ENCODE peak calls at places on chromosomes 3 and 15, in nine cellular contexts. V, P, O, G, B, Y, Q, S and N are unnamed samples.

GRCh38 chr15:82624438-82624837 is 22.7 kb downstream of the CPEB1 start:
- DNase-seq in S (no peak), O (no peak), B (no peak), Q (no peak), V (no peak), G (no peak), P (no peak), Y (no peak), N (no peak)

GRCh38 chr3:85801955-85802354 is 843.2 kb downstream of the CADM2 start:
- DNase-seq in Y (no peak), B (peak), O (peak), P (no peak), V (peak), G (no peak), Q (peak), S (peak), N (peak)

GRCh38 chr3:157335677-157336076 is 101.0 kb upstream of the PTX3 start:
- DNase-seq in S (no peak), O (peak), V (peak), Q (peak), B (peak), P (no peak), G (no peak), Y (peak), N (no peak)

GRCh38 chr3:117219296-117219695 is 509.7 kb downstream of the TUSC7 start:
- DNase-seq in S (no peak), Q (no peak), O (no peak), Y (peak), B (no peak), V (no peak), G (no peak), P (no peak), N (no peak)

GRCh38 chr15:86915811-86916331 is 836.2 kb downstream of the AGBL1 start:
- DNase-seq in S (peak), P (no peak), Y (peak), Q (peak), O (peak), V (peak), G (peak), B (peak), N (peak)

GRCh38 chr3:14548321-14548729 is 8.2 kb upstream of the GRIP2 start:
- DNase-seq in B (peak), Y (peak), V (peak), S (peak), P (peak), O (peak), G (peak), Q (peak), N (peak)

GRCh38 chr3:158731938-158732855 is at the start of gene RARRES1:
- DNase-seq in B (peak), P (no peak), Y (peak), S (no peak), G (no peak), Q (peak), O (peak), V (no peak), N (peak)

GRCh38 chr15:25408929-25409328 is 29.9 kb downstream of the UBE3A start:
- DNase-seq in B (no peak), G (no peak), Y (peak), S (no peak), Q (no peak), V (no peak), P (no peak), O (no peak), N (no peak)

GRCh38 chr15:95799286-95800187 is 531.0 kb upstream of the NR2F2 start:
- DNase-seq in G (no peak), P (no peak), S (no peak), O (no peak), V (peak), Q (no peak), Y (peak), B (peak), N (no peak)

GRCh38 chr15:70508561-70509281 is 254.6 kb downstream of the UACA start:
- DNase-seq in O (peak), Q (peak), V (peak), B (peak), P (no peak), S (no peak), Y (peak), G (no peak), N (no peak)

GRCh38 chr15:45670511-45670910 is 35.7 kb downstream of the SQOR start:
- DNase-seq in S (no peak), P (no peak), V (no peak), G (no peak), Y (peak), O (no peak), Q (no peak), B (no peak), N (no peak)

GRCh38 chr3:129429080-129429451 is 630 bp upstream of the EFCAB12 start:
- DNase-seq in Y (peak), B (no peak), Q (no peak), G (no peak), V (no peak), P (no peak), O (no peak), S (no peak), N (no peak)

GRCh38 chr15:56675930-56676329 is 57.4 kb downstream of the ZNF280D start:
- DNase-seq in V (no peak), S (no peak), O (no peak), P (no peak), Y (no peak), G (no peak), B (no peak), Q (no peak), N (no peak)

GRCh38 chr15:56677271-56677670 is 56.0 kb downstream of the ZNF280D start:
- DNase-seq in Q (no peak), S (no peak), O (no peak), Y (no peak), V (no peak), G (no peak), P (no peak), B (no peak), N (no peak)

GRCh38 chr15:56667517-56667916 is 65.8 kb downstream of the ZNF280D start:
- DNase-seq in V (no peak), Q (no peak), S (no peak), G (no peak), O (no peak), B (no peak), P (no peak), Y (no peak), N (no peak)

GRCh38 chr15:56678562-56678961 is 54.7 kb downstream of the ZNF280D start:
- DNase-seq in S (no peak), G (peak), Q (no peak), V (no peak), P (no peak), O (no peak), B (no peak), Y (no peak), N (no peak)

GRCh38 chr15:56672721-56673120 is 60.6 kb downstream of the ZNF280D start:
- DNase-seq in G (no peak), V (no peak), Y (peak), O (no peak), Q (no peak), S (no peak), B (no peak), P (no peak), N (no peak)
- TF ChIP-seq EZH2phosphoT487 in G (no peak), V (no peak), Y (no peak), O (no peak), Q (no peak), S (no peak), B (no peak), P (no peak), N (no peak)

DNA sequence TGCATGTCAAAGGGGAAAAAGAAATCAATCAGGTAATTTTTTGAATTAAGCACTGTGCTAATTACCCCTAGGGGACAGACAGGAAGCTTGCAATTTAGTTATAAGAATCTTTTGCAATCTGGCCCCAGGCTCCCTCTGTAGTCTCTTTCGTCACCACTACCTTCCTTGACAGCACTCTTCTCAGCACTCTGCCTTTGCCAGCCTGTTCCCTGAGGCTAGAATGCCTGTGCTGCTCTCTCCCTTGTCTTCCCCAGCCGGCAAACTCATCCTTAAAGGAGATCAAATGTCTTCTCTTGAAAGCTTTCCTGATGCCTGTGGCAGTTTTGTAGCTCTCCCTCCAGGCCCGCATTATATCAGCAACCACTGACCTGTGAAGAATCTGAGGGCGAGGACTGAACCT is 32.4 kb upstream of the PRTG start:
- DNase-seq in Q (peak), G (no peak), S (no peak), P (no peak), Y (peak), V (peak), O (peak), B (peak), N (peak)
- TF ChIP-seq EZH2phosphoT487 in Q (no peak), G (no peak), S (no peak), P (no peak), Y (no peak), V (no peak), O (no peak), B (no peak), N (no peak)

GRCh38 chr15:33729648-33730047 is 238.6 kb upstream of the CHRM5 start:
- DNase-seq in S (peak), Q (peak), G (no peak), Y (peak), B (peak), O (peak), P (peak), V (peak), N (peak)
- TF ChIP-seq EZH2phosphoT487 in S (no peak), Q (no peak), G (no peak), Y (no peak), B (no peak), O (no peak), P (no peak), V (no peak), N (no peak)

GRCh38 chr3:39021029-39021428 is 30.7 kb downstream of the SCN11A start:
- DNase-seq in V (no peak), O (no peak), B (no peak), P (no peak), S (no peak), G (no peak), Y (no peak), Q (no peak), N (no peak)
- TF ChIP-seq EZH2phosphoT487 in V (no peak), O (no peak), B (no peak), P (no peak), S (no peak), G (no peak), Y (no peak), Q (no peak), N (no peak)

GRCh38 chr15:35507932-35508638 is 37.9 kb downstream of the DPH6 start:
- DNase-seq in Q (no peak), Y (no peak), P (no peak), G (no peak), V (no peak), S (no peak), B (no peak), O (peak), N (peak)
- TF ChIP-seq EZH2phosphoT487 in Q (no peak), Y (no peak), P (no peak), G (no peak), V (no peak), S (no peak), B (no peak), O (no peak), N (no peak)

GRCh38 chr3:156218353-156218744 is 98.0 kb downstream of the KCNAB1 start:
- DNase-seq in P (no peak), S (no peak), B (no peak), G (no peak), Y (no peak), O (no peak), V (peak), Q (no peak), N (no peak)
- TF ChIP-seq EZH2phosphoT487 in P (no peak), S (no peak), B (no peak), G (no peak), Y (no peak), O (no peak), V (no peak), Q (no peak), N (no peak)

DNA sequence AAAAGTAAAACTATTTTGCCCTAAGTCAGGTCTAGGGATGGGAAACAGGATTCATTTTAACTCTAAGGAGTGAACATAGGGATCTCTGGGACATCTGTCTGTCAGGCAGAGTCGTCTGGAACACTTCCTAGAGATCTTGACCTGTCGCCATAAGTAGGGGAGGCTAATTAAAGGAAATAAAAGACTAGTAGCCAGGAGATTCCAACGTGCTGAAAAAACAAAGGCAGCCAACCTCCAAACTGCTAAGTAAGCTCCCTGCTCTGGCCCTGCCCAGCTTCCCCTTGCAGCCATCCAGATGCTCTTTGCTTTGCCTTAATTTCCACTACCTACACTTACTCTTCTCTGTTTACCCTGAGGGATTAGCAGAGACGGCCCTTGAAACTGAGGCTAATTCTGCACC is 18.5 kb upstream of the TSEN2 start:
- DNase-seq in B (no peak), S (no peak), Y (no peak), O (peak), Q (no peak), G (no peak), P (no peak), V (no peak), N (no peak)
- TF ChIP-seq EZH2phosphoT487 in B (no peak), S (no peak), Y (no peak), O (no peak), Q (no peak), G (no peak), P (no peak), V (no peak), N (no peak)

DNA sequence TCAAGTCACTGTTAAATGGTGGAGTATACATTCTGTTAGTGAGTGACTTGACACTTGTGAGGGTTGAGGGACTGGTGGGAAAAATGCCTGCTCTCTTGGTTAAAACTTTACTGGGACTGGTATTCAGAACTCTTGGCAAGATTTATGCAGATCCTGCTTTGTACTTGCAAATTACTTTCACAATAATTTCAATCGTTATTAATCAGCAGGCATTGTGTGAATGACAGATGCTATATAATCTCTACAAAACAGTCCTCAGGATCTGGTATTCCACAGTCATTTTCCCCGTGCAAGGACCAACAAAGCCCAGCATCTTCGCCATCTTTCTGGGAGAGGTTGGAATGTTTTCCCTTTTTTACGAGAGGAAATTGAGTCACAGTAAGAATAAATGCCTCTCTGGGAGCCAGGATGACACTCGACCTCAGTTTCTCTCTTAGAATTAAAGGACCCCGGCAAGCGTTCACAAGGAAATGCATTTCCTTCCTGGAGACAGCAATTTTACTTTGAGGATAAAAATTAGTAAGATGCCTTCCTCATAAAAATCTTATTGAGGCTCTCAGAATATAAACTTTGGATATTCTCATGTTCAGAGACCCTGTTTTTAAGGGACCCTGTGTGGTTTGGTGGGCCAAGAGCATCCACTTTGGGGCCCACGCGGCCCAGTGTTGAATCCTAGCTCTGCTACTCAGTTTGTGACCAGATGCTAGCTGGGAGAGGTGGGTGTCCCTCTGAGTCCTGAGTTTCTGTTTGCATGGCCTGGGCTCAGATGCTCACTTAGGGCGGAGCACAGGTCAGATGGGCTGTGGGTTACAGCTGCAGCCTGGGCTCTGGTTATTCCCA is 45.3 kb upstream of the PLCL2 start:
- DNase-seq in O (peak), G (no peak), Q (no peak), B (no peak), V (no peak), Y (no peak), S (no peak), P (no peak), N (peak)
- TF ChIP-seq EZH2phosphoT487 in O (no peak), G (no peak), Q (no peak), B (no peak), V (no peak), Y (no peak), S (no peak), P (no peak), N (no peak)

DNA sequence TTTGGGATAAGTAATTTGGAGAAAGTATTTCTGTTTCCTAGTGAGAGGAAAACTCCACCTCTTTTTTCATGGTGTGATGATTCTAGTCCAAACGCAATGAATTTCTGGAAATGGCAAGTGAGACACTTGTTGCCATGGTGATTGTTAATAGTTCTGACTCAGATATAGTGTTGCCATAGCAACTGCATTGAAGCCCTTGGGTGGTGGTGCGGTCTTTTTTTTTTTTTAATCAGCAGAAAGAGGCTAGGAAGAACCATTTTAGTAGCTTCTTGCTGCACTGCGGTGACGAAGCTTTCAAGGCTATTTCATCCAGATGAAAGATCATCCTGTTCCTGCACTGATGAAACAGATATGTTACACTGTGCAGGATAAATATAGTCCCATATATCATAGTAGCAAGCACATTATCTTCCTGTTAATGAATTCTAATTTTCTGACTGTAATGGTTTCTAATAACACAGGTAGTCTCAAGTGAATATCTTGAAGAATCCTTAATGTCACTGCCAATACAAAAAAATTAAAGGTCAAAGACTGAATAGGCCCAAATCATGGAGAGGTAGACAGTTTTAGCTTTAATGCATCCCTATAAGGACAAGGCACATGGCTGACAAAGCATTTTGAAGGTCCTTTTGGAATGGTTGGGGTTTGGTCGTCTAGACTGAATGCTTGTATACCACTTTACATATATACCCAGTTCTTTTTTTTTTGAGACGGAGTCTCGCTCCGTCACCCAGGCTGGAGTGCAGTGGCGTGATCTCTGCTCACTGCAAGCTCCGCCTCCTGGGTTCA is 125.1 kb upstream of the ZBTB20 start:
- DNase-seq in Q (peak), P (no peak), B (no peak), O (peak), V (no peak), S (no peak), G (no peak), Y (peak), N (peak)
- TF ChIP-seq EZH2phosphoT487 in Q (no peak), P (no peak), B (no peak), O (no peak), V (no peak), S (no peak), G (no peak), Y (no peak), N (no peak)

DNA sequence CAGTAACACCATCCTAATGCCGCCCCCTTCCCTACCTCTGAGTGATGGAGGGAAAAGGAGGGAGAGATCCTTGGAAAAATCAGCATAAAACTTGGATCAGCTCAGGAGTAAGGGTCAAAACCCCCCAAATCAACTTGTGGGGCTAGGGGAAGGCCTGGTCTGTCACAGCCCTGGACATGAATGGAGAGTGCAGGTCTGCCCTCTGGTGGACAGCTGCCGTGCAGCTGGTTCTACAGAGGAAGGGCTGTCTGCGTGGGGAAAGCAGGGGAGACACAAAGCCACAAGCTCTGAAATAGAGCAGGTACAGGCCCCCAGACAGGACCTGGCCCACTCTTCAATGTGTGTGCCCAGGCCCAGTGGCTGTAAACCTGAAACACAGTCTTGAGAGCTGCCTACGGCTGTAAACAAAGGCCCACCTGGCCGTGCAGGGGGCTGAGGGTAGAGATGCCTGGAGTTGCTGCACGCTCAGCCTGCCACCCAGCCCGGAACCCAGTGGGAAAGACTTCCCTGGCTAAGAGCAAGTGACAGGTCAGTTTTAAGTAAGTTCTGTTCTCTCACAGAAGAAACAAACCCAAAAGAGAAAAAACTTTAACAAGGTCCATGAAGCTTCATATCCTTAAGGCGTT is 16.4 kb downstream of the CLK3 start:
- DNase-seq in Q (peak), V (peak), P (no peak), B (peak), G (peak), O (peak), S (peak), Y (peak), N (peak)
- TF ChIP-seq EZH2phosphoT487 in Q (no peak), V (no peak), P (no peak), B (no peak), G (no peak), O (no peak), S (no peak), Y (no peak), N (no peak)